ENCODE peak calls at places on chromosomes 4 and X, in ten cellular contexts. I is endothelial cell of umbilical vein, A is spleen, F is body of pancreas, N is activated B cell treated with CpG ODN at 0.5 μM for 24 hours, S is RWPE1, Q is mammary epithelial cell, B is AG09319, D is astrocyte of the spinal cord, R is HCT116. E is an unnamed sample.

GRCh38 chrX:8607326-8607725 is 124.6 kb downstream of the ANOS1 start:
- DNase-seq in I (peak; percentile 65), A (no peak), F (no peak), N (no peak), S (peak; percentile 13), Q (peak; percentile 61), B (no peak), D (peak; percentile 69), R (no peak), E (no peak)

GRCh38 chrX:105533951-105534350 is 288.4 kb upstream of the NRK start:
- DNase-seq in I (no peak), A (no peak), F (no peak), N (no peak), S (peak; percentile 1), Q (no peak), B (no peak), D (no peak), R (no peak), E (no peak)

GRCh38 chr4:101977096-101977495 is 186.6 kb downstream of the BANK1 start:
- DNase-seq in I (peak; percentile 91), A (no peak), F (no peak), N (no peak), S (peak; percentile 67), Q (peak; percentile 94), B (peak; percentile 81), D (peak; percentile 95), R (peak; percentile 92), E (no peak)

GRCh38 chrX:45801554-45801953 is 600.9 kb upstream of the DIPK2B start:
- DNase-seq in I (peak; percentile 43), A (no peak), F (no peak), N (no peak), S (no peak), Q (peak; percentile 50), B (no peak), D (peak; percentile 49), R (no peak), E (no peak)

GRCh38 chr4:120850048-120850599 is 72.4 kb downstream of the PRDM5 start:
- DNase-seq in I (peak; percentile 16), A (no peak), F (no peak), N (no peak), S (no peak), Q (no peak), B (peak; percentile 63), D (peak; percentile 35), R (no peak), E (no peak)

GRCh38 chr4:137678796-137679195 is 146.5 kb upstream of the PCDH18 start:
- DNase-seq in I (no peak), A (no peak), F (no peak), N (no peak), S (no peak), Q (no peak), B (no peak), D (peak; percentile 64), R (no peak), E (no peak)

GRCh38 chr4:165715211-165715610 is 157.8 kb upstream of the TLL1 start:
- DNase-seq in I (no peak), A (no peak), F (no peak), N (no peak), S (no peak), Q (no peak), B (no peak), D (peak; percentile 29), R (no peak), E (no peak)

GRCh38 chrX:113545040-113545439 is 704.4 kb upstream of the AMOT start:
- DNase-seq in I (no peak), A (no peak), F (no peak), N (no peak), S (no peak), Q (no peak), B (no peak), D (no peak), R (no peak), E (no peak)

GRCh38 chrX:48972214-48973164 is 845 bp upstream of the KCND1 start:
- DNase-seq in I (peak; percentile 46), A (no peak), F (peak; percentile 62), N (no peak), S (no peak), Q (no peak), B (no peak), D (peak; percentile 38), R (peak; percentile 10), E (peak; percentile 40)

GRCh38 chr4:13170131-13170530 is 314.0 kb downstream of the RAB28 start:
- DNase-seq in I (no peak), A (no peak), F (no peak), N (no peak), S (no peak), Q (no peak), B (no peak), D (peak; percentile 37), R (no peak), E (no peak)

GRCh38 chrX:71103110-71103983 is 3.2 kb downstream of the CXorf65 start:
- DNase-seq in I (no peak), A (peak; percentile 85), F (peak; percentile 14), N (no peak), S (no peak), Q (no peak), B (no peak), D (no peak), R (no peak), E (peak; percentile 54)

GRCh38 chrX:9055354-9055753 is 21.4 kb upstream of the FAM9B start:
- DNase-seq in I (no peak), A (no peak), F (no peak), N (no peak), S (no peak), Q (no peak), B (no peak), D (no peak), R (no peak), E (no peak)

DNA sequence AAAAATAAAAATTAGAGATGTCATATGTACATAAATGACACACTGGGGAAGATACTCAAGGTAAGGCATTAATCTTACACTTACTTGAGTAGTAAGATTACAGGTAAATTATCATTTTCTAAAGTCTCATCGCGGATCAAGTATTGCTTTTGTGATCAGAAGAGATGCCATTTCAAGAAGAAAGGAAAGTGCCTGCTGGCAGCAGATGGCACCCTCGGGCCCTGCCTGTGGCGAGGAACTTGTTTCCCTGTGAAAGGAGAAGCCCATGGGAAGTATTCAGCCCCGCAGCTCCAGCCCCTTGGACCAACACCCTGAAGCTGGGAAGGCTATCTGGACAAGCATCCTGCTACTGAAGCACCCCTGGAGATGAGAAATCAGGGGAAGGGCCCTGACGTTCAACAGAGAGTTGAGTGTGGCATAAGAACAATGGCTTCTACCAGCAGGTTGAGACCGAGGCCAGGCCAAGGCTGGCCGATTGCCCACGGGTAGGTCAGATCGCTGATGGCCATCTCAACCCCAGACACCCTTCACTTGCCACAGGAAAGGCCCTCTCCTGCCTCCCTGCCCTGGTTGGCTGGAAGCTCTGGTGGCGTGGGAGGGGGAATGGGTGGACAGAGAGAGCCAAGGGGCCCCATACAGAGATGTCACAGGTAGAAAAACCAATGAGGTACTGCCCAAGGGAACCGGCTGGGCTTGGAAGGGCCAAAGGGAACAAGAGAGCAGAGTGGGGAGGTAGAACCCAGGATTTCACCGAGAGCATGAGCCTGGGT is 18.8 kb upstream of the MXD4 start:
- DNase-seq in I (no peak), A (peak; percentile 69), F (no peak), N (no peak), S (no peak), Q (no peak), B (no peak), D (no peak), R (no peak), E (no peak)
- TF ChIP-seq CTCF in I (no peak), A (no peak), F (no peak), N (no peak), S (no peak), Q (no peak), B (peak; percentile 9), D (no peak), R (no peak), E (no peak)

DNA sequence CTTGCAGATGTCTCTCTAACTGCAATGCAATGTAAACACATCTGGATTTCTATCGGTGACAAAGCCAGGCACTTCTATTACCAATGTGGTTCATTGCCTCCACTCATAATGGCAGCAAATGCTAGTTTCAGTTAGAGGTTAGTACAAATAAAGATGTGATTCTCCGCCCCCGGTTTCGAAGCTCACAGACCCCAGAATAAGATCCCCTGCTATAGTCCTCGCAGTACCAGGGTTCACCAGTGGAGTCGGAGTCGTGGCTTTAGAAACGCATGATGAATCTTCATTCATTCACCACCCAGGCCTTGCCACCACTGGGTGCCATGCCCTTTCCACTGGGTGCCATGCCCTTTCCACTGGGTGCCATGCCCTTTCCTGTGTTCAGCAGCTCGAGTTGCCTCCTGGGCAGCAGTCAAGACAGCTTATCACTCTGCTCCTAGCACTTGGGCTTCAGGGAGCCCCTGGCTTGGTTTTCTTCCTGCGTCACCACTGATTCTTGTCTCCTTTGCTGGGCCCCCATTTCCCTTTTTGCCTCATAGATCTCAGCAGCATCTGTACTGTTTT is 3.5 kb upstream of the NAA10 start:
- DNase-seq in I (no peak), A (no peak), F (no peak), N (no peak), S (no peak), Q (no peak), B (no peak), D (no peak), R (no peak), E (no peak)
- TF ChIP-seq CTCF in I (no peak), A (no peak), F (no peak), N (no peak), S (no peak), Q (no peak), B (no peak), D (peak; percentile 11), R (no peak), E (no peak)

DNA sequence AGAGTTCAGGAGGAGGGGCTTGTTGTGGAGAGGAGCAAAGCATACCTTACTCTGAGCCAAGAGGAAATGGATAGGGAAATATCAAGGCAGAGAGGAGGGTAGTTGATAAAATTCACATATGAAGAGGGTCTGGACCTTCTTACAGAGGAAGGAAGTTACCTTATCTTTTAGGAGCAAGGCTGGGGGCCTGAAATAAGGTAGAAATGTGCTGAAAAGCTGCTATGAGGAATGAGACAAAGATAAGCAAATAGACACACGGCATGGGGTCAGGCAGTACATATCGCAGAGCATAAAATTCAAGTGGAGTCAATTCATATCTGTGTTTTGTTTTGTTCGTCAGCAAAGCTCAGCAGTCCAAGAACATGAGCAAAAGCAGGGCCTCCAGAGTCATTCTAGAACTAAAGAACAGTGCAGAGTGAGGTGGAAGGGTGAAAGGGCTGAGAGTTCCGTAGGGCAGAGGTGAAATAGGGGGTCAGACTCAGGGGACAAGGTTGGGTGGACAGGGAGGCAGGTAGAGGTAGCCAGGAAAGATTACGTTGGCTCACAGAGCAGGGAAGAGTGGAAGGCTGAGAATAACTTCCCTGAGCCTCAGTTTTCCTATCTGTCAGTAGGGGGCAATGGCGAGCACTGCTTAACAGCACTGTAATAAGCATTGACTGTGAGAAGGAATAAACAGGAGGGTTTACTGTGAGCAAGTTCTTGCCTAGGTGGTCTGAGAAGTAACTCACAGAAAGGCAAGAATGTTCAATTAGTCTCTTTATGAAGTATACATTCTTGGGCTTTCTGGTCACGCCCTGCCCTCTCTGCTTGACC is 9.2 kb downstream of the VSIG4 start:
- DNase-seq in I (peak; percentile 1), A (no peak), F (peak; percentile 33), N (no peak), S (no peak), Q (peak; percentile 3), B (no peak), D (no peak), R (peak; percentile 10), E (no peak)
- TF ChIP-seq CTCF in I (peak; percentile 31), A (peak; percentile 66), F (no peak), N (no peak), S (no peak), Q (peak; percentile 68), B (peak; percentile 57), D (peak; percentile 48), R (peak; percentile 69), E (peak; percentile 32)

DNA sequence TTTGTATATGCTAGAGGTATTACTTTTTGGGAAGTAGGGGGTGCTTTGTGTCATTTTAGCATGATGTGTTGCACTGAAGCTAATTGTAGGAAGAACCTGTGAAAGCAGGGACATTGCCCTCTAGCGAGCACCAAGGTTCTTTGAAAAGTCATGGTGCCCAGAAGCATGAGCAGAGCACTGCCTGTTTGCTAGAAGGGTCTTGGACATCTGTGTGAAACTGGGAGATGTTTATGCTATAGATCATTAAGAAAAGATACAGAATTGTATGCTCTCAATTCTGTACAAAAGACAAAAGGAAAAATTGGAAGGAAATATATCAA is 14.7 kb downstream of the GRPR start:
- DNase-seq in I (peak; percentile 2), A (no peak), F (peak; percentile 34), N (no peak), S (no peak), Q (no peak), B (no peak), D (no peak), R (peak; percentile 12), E (peak; percentile 15)
- TF ChIP-seq CTCF in I (no peak), A (no peak), F (no peak), N (no peak), S (no peak), Q (peak; percentile 37), B (no peak), D (no peak), R (peak; percentile 34), E (peak; percentile 7)

E was measured in GM10248.